ENCODE peak calls at places on chromosomes 1 and 21, in nine cellular contexts. F is stomach, M is IMR-90, E is SK-N-SH, K is mesenchymal stem cell, L is A673, Y is left lung, J is kidney, Z is upper lobe of right lung. B is an unnamed sample.

GRCh38 chr1:51843948-51844347 is 34.6 kb downstream of the NRDC start:
- DNase-seq in F (no peak), M (no peak), E (peak; percentile 10), K (no peak), L (peak; percentile 84), Y (no peak), J (no peak), Z (no peak), B (no peak)

GRCh38 chr1:182149411-182149965 is 88.0 kb upstream of the ZNF648 start:
- DNase-seq in F (peak; percentile 36), M (peak; percentile 73), E (no peak), K (peak; percentile 59), L (no peak), Y (no peak), J (no peak), Z (no peak), B (no peak)

GRCh38 chr1:189429610-189430009 is 1048.1 kb downstream of the BRINP3 start:
- DNase-seq in F (no peak), M (peak; percentile 52), E (peak; percentile 7), K (peak; percentile 1), L (peak; percentile 81), Y (no peak), J (no peak), Z (no peak), B (no peak)

GRCh38 chr1:229552732-229553131 is 5.8 kb downstream of the ABCB10 start:
- DNase-seq in F (no peak), M (no peak), E (no peak), K (no peak), L (no peak), Y (no peak), J (no peak), Z (no peak), B (no peak)

GRCh38 chr1:112673589-112674439 is 645 bp upstream of the MOV10 start:
- DNase-seq in F (no peak), M (peak; percentile 71), E (peak; percentile 47), K (peak; percentile 74), L (peak; percentile 38), Y (no peak), J (no peak), Z (no peak), B (no peak)

GRCh38 chr1:70674981-70675685 is 264.1 kb downstream of the CTH start:
- DNase-seq in F (no peak), M (no peak), E (no peak), K (no peak), L (no peak), Y (no peak), J (no peak), Z (no peak), B (no peak)

GRCh38 chr1:11806307-11806936 is 431 bp downstream of the CLCN6 start:
- DNase-seq in F (no peak), M (peak; percentile 21), E (no peak), K (peak; percentile 62), L (peak; percentile 21), Y (no peak), J (peak; percentile 8), Z (no peak), B (peak; percentile 73)

GRCh38 chr1:200275415-200275814 is 134.4 kb downstream of the ZNF281 start:
- DNase-seq in F (no peak), M (no peak), E (no peak), K (peak; percentile 5), L (no peak), Y (no peak), J (no peak), Z (no peak), B (no peak)

GRCh38 chr1:206890690-206891089 is 6.6 kb upstream of the IL24 start:
- DNase-seq in F (no peak), M (peak; percentile 84), E (no peak), K (peak; percentile 93), L (peak; percentile 33), Y (no peak), J (no peak), Z (no peak), B (no peak)

GRCh38 chr1:225816643-225817538 is 7.0 kb downstream of the EPHX1 start:
- DNase-seq in F (peak; percentile 42), M (peak; percentile 7), E (no peak), K (no peak), L (no peak), Y (no peak), J (peak; percentile 86), Z (no peak), B (no peak)

GRCh38 chr1:17355898-17356297 is 16.1 kb upstream of the PADI6 start:
- DNase-seq in F (no peak), M (no peak), E (no peak), K (no peak), L (no peak), Y (no peak), J (no peak), Z (no peak), B (no peak)

GRCh38 chr1:67674260-67675011 is 10.6 kb upstream of the GADD45A start:
- DNase-seq in F (no peak), M (peak; percentile 76), E (peak; percentile 75), K (no peak), L (peak; percentile 59), Y (no peak), J (no peak), Z (no peak), B (no peak)

GRCh38 chr1:37151789-37152188 is 117.5 kb upstream of the GRIK3 start:
- DNase-seq in F (no peak), M (no peak), E (no peak), K (no peak), L (no peak), Y (no peak), J (no peak), Z (no peak), B (no peak)

GRCh38 chr21:25092441-25093011 is 514.8 kb downstream of the MRPL39 start:
- DNase-seq in F (no peak), M (no peak), E (no peak), K (no peak), L (no peak), Y (peak; percentile 34), J (peak; percentile 46), Z (no peak), B (no peak)

DNA sequence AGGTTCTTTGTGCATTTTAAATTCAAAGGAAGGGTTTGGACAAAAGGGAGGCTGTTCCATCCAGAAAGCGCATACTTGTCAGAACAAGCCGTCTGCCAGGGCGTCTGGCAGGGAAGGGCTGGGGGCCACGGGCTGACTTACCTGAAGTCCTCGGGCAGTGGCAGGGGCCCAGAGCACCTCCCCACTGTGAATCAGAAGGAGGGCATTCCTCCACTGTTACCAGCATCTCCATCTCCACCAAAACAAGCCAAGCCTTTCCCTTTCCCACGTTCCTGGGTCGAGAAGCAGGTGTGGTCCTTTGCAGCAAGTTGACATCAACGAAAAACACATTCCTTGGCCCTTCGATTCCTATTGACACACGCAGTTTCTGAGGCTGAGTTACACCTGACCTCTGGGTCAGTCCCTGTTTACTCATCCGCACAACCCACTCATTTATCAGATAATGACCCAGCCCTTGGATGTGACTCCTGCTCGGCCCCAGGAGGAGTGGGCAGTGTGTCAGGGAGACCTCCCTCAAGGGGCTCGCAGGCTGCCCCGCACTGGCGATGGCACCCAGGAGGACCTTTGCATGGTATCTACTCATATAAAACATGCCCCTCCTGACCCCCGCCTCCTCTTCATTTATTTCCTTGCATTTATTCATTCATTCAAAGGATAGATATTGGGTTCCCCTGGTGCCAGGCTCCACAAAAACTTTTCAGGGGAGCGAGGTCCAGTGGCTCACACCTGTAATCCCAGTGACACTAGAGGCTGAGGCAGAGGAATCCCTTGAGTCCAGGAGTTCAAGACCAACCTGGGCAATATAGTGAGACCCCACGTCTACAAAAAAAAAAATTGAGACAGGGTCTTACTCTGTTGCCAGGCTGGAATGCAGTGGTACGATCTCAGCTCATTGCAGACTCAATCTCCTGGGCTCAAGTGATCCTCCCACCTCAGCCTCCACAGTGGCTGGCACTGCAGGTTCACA is 60.2 kb downstream of the TOMM20 start:
- DNase-seq in F (peak; percentile 54), M (peak; percentile 89), E (no peak), K (peak; percentile 65), L (no peak), Y (no peak), J (peak; percentile 76), Z (no peak), B (no peak)
- H3K9me3 ChIP-seq in F (no peaks in the 10 kb centered on the region), M (no peaks in the 10 kb centered on the region), E (no peaks in the 10 kb centered on the region), K (no peaks in the 10 kb centered on the region), L (no peaks in the 10 kb centered on the region), Y (no peaks in the 10 kb centered on the region), J (no peaks in the 10 kb centered on the region), Z (no peaks in the 10 kb centered on the region), B (no peaks in the 10 kb centered on the region)

GRCh38 chr1:50426108-50426700 is 3.0 kb upstream of the DMRTA2 start:
- DNase-seq in F (no peak), M (no peak), E (peak; percentile 36), K (no peak), L (no peak), Y (no peak), J (no peak), Z (no peak), B (no peak)

GRCh38 chr1:50427818-50428779 is 4.9 kb upstream of the DMRTA2 start:
- DNase-seq in F (no peak), M (no peak), E (peak; percentile 56), K (no peak), L (no peak), Y (no peak), J (no peak), Z (no peak), B (no peak)

GRCh38 chr1:50425376-50426107 is 2.3 kb upstream of the DMRTA2 start:
- DNase-seq in F (no peak), M (no peak), E (peak; percentile 68), K (peak; percentile 31), L (peak; percentile 68), Y (no peak), J (no peak), Z (no peak), B (no peak)

GRCh38 chr1:50427086-50427817 is 4.0 kb upstream of the DMRTA2 start:
- DNase-seq in F (no peak), M (no peak), E (peak; percentile 58), K (no peak), L (no peak), Y (no peak), J (no peak), Z (no peak), B (no peak)

DNA sequence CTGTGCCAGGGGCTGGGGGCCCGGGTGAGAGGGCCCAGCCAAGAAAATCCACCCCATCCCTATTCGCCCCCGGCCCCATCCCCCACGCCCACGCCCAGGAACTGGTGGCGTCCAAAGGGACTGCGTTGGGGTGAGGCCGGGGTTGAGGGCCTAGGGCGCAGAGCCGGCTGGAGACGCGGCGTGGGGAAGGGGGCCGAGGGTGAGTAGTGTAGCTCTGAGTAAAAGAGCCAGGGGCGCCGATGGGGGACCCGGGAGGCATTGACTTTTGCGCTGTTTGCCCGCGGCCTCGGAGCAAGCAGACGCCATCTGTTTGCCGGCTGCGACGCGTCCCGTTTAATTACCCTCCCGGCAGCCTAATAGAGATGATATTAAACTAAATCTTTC is 3.5 kb upstream of the DMRTA2 start:
- DNase-seq in F (no peak), M (no peak), E (peak; percentile 52), K (no peak), L (no peak), Y (no peak), J (no peak), Z (no peak), B (no peak)
- H3K9me3 ChIP-seq in F (no peaks in the 10 kb centered on the region), M (peaks cover 10% of the 10 kb centered on the region), E (no peaks in the 10 kb centered on the region), K (no peaks in the 10 kb centered on the region), L (no peaks in the 10 kb centered on the region), Y (no peaks in the 10 kb centered on the region), J (no peaks in the 10 kb centered on the region), Z (no peaks in the 10 kb centered on the region), B (no peaks in the 10 kb centered on the region)

GRCh38 chr1:73910466-73910865 is 287.5 kb downstream of the LRRIQ3 start:
- DNase-seq in F (no peak), M (no peak), E (no peak), K (no peak), L (no peak), Y (no peak), J (no peak), Z (no peak), B (no peak)
- H3K9me3 ChIP-seq in F (peaks cover 14% of the 10 kb centered on the region), M (peaks cover 8% of the 10 kb centered on the region), E (no peaks in the 10 kb centered on the region), K (peaks cover 16% of the 10 kb centered on the region), L (peaks cover 9% of the 10 kb centered on the region), Y (no peaks in the 10 kb centered on the region), J (peaks cover 8% of the 10 kb centered on the region), Z (no peaks in the 10 kb centered on the region), B (no peaks in the 10 kb centered on the region)

GRCh38 chr21:10430007-10430406 is 91.4 kb upstream of the TPTE start:
- DNase-seq in F (no peak), M (no peak), E (peak; percentile 4), K (no peak), L (no peak), Y (no peak), J (no peak), Z (no peak), B (no peak)
- H3K9me3 ChIP-seq in F (peaks cover 41% of the 10 kb centered on the region), M (peaks cover 47% of the 10 kb centered on the region), E (no peaks in the 10 kb centered on the region), K (peaks cover 58% of the 10 kb centered on the region), L (peaks cover 80% of the 10 kb centered on the region), Y (no peaks in the 10 kb centered on the region), J (peaks cover 26% of the 10 kb centered on the region), Z (peaks cover 18% of the 10 kb centered on the region), B (peaks cover 8% of the 10 kb centered on the region)

B was measured in T-helper 17 cell.